ENCODE peak calls at places on chromosome 12, in four cellular contexts. C is GM23338, O is hepatocyte, U is mammary epithelial cell. G is an unnamed sample.

GRCh38 chr12:98259667-98260066 is 255.7 kb upstream of the TMPO start:
- DNase-seq in U (no peak), O (no peak), C (no peak), G (no peak)

GRCh38 chr12:92466391-92467305 is 236.1 kb upstream of the PLEKHG7 start:
- DNase-seq in O (no peak), C (peak; percentile 74), U (no peak), G (no peak)

GRCh38 chr12:57838594-57839302 is 7.8 kb downstream of the CTDSP2 start:
- DNase-seq in O (no peak), C (no peak), U (no peak), G (peak; percentile 48)

GRCh38 chr12:123532808-123533649 is 490 bp downstream of the RILPL1 start:
- DNase-seq in U (peak; percentile 48), O (peak; percentile 55), C (peak; percentile 76), G (peak; percentile 74)

GRCh38 chr12:50764861-50765324 is 992 bp downstream of the ATF1 start:
- DNase-seq in C (no peak), U (peak; percentile 57), O (peak; percentile 58), G (peak; percentile 67)

GRCh38 chr12:128606040-128606439 is 217.7 kb downstream of the SLC15A4 start:
- DNase-seq in O (no peak), U (no peak), C (no peak), G (no peak)

GRCh38 chr12:2374092-2374740 is 321.4 kb downstream of the CACNA1C start:
- DNase-seq in U (no peak), O (no peak), C (no peak), G (peak; percentile 47)

GRCh38 chr12:68319988-68320623 is 12.1 kb downstream of the MDM1 start:
- DNase-seq in O (peak; percentile 58), U (no peak), C (no peak), G (peak; percentile 93)

GRCh38 chr12:57756406-57757341 is 1.8 kb downstream of the MARCHF9 start:
- DNase-seq in O (peak; percentile 75), U (no peak), C (peak; percentile 89), G (no peak)

GRCh38 chr12:92108651-92109050 is 37.0 kb downstream of the BTG1 start:
- DNase-seq in C (peak; percentile 59), O (peak; percentile 10), U (no peak), G (peak; percentile 57)

GRCh38 chr12:90211017-90211416 is 502.4 kb upstream of the ATP2B1 start:
- DNase-seq in U (peak; percentile 77), O (peak; percentile 19), C (no peak), G (peak; percentile 70)

GRCh38 chr12:55829967-55830600 is 697 bp upstream of the DNAJC14 start:
- DNase-seq in U (no peak), C (peak; percentile 77), O (peak; percentile 63), G (no peak)

GRCh38 chr12:39441963-39442894 is 691 bp downstream of the KIF21A start:
- DNase-seq in U (peak; percentile 57), O (peak; percentile 59), C (peak; percentile 37), G (peak; percentile 70)

GRCh38 chr12:96094201-96094600 is 58.8 kb upstream of the LTA4H start:
- DNase-seq in O (no peak), U (peak; percentile 91), C (peak; percentile 76), G (peak; percentile 40)

GRCh38 chr12:16622315-16622714 is 16.4 kb upstream of the LMO3 start:
- DNase-seq in C (no peak), U (no peak), O (no peak), G (no peak)

GRCh38 chr12:52010152-52010622 is 3.4 kb downstream of the TAMALIN start:
- DNase-seq in O (peak; percentile 90), C (peak; percentile 86), U (no peak), G (peak; percentile 72)

GRCh38 chr12:122412851-122413433 is 9.5 kb downstream of the CLIP1 start:
- DNase-seq in U (no peak), C (no peak), O (no peak), G (peak; percentile 20)

GRCh38 chr12:109192358-109192757 is 76.0 kb downstream of the ACACB start:
- DNase-seq in U (peak; percentile 83), O (no peak), C (no peak), G (peak; percentile 88)

GRCh38 chr12:5716221-5716620 is 228.8 kb downstream of the ANO2 start:
- DNase-seq in U (no peak), O (peak; percentile 31), C (no peak), G (peak; percentile 34)

GRCh38 chr12:26678697-26679660 is 154.0 kb downstream of the ITPR2 start:
- DNase-seq in C (peak; percentile 60), O (no peak), U (no peak), G (peak; percentile 68)

GRCh38 chr12:127363392-127363791 is 903.6 kb upstream of the TMEM132C start:
- DNase-seq in C (peak; percentile 59), O (no peak), U (peak; percentile 31), G (peak; percentile 41)

GRCh38 chr12:108310489-108310888 is 28.6 kb downstream of the CMKLR1 start:
- DNase-seq in C (peak; percentile 23), U (no peak), O (peak; percentile 38), G (no peak)

GRCh38 chr12:9367828-9368227 is 159.6 kb upstream of the PZP start:
- DNase-seq in C (no peak), O (no peak), U (no peak), G (no peak)

GRCh38 chr12:54287316-54288157 is 7.0 kb downstream of the HNRNPA1 start:
- DNase-seq in C (peak; percentile 32), O (no peak), U (no peak), G (peak; percentile 7)

GRCh38 chr12:122749569-122750332 is 2.9 kb upstream of the DENR start:
- DNase-seq in U (no peak), O (no peak), C (peak; percentile 70), G (no peak)

GRCh38 chr12:44780221-44780770 is 95.8 kb downstream of the NELL2 start:
- DNase-seq in U (no peak), C (no peak), O (no peak), G (no peak)

GRCh38 chr12:53985900-53986685 is 1.1 kb downstream of the HOXC10 start:
- DNase-seq in U (no peak), C (peak; percentile 67), O (no peak), G (peak; percentile 64)

GRCh38 chr12:107320929-107321618 is 227.7 kb upstream of the CRY1 start:
- DNase-seq in U (peak; percentile 84), O (peak; percentile 53), C (peak; percentile 82), G (peak; percentile 47)

GRCh38 chr12:6020930-6021329 is 75.9 kb upstream of the ANO2 start:
- DNase-seq in O (no peak), U (no peak), C (no peak), G (no peak)

GRCh38 chr12:114933428-114934160 is 249.6 kb upstream of the TBX3 start:
- DNase-seq in U (peak; percentile 83), O (peak; percentile 44), C (no peak), G (peak; percentile 95)

GRCh38 chr12:104181313-104181712 is 34.3 kb upstream of the TXNRD1 start:
- DNase-seq in U (peak; percentile 68), C (no peak), O (no peak), G (peak; percentile 47)

GRCh38 chr12:119649202-119649808 is 18.6 kb upstream of the PRKAB1 start:
- DNase-seq in C (peak; percentile 56), U (no peak), O (no peak), G (peak; percentile 25)
- H2AFZ ChIP-seq in C (no peak overlapping the region), U (no peak overlapping the region), O (no peak overlapping the region), G (no peak overlapping the region)

DNA sequence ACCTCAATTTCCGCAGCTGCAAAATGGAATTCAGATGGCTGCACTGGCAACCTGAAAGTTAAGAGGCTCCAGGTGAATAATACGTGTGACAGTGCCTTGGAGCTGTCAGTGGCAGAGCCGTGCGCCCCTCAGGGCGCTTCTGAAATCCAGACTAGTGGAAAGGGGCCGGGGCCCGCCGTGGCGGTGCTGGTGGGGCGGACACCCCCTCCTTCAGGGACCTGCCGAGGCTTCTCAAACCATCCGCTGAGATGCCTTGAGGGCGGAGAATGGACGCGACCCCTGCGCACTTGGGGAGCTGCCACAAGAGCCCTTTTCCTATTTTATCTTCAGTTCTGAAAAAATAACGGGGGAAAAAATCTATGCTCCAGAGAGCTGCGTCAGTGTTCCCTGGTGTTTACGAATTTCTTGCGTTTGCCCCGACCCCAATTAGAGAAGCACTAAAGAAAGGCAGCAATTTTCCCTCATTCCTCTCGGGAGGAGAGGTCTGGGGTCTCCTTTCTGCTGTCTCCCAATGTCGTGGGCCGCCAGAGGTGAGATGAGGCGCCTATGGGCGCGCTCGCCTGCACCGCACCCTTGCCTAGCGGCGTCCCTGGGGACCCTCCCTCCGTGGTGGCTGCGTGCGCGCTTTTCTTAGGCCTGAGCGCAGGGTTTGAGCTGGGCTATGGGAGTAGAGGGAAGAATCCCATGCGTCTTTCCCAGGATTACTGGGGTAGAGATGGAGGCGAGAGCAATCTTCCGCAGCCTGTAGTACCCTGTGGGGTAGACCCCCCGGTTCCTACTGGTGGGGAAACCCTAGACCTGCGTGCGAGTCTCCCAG is 2.2 kb downstream of the NOS1 start:
- DNase-seq in O (no peak), C (peak; percentile 21), U (no peak), G (no peak)
- TF ChIP-seq EZH2 in O (no peak), C (peak; percentile 76), U (no peak), G (no peak)

DNA sequence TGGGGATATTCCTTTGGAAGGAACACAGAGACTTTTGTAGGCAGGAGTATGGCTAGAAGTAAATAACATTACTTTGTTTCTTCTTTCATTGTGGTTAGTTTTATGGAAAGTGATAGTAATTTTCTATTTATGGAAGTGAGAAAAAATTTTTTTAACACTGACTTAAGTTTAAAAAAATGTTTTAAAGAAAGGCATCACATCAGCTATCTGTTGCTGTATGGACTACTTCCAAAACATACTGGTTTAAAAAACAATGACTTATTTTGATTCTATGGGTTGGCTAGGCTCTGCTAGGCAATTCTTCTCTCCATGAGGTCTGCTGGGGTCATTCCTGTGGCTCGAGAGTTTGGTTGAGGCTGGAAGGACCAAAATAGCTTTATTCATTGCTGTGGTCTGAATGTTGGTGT is 31.7 kb upstream of the SLC38A2 start:
- DNase-seq in O (no peak), C (no peak), U (no peak), G (peak; percentile 72)
- H3K4me1 ChIP-seq in O (peaks cover 26% of the 10 kb centered on the region), C (peaks cover 26% of the 10 kb centered on the region), U (peaks cover 18% of the 10 kb centered on the region), G (peaks cover 70% of the 10 kb centered on the region)

GRCh38 chr12:62170241-62170640 is 90.0 kb upstream of the USP15 start:
- DNase-seq in C (no peak), O (no peak), U (no peak), G (no peak)

GRCh38 chr12:62163368-62163767 is 96.8 kb upstream of the USP15 start:
- DNase-seq in C (no peak), O (no peak), U (no peak), G (no peak)

GRCh38 chr12:62164036-62164435 is 96.2 kb upstream of the USP15 start:
- DNase-seq in O (no peak), U (no peak), C (no peak), G (no peak)

GRCh38 chr12:62162214-62162613 is 98.0 kb upstream of the USP15 start:
- DNase-seq in U (no peak), C (no peak), O (no peak), G (no peak)

GRCh38 chr12:62166525-62166924 is 93.7 kb upstream of the USP15 start:
- DNase-seq in U (no peak), O (no peak), C (no peak), G (peak; percentile 69)
- H2AFZ ChIP-seq in U (no peak overlapping the region), O (no peak overlapping the region), C (no peak overlapping the region), G (no peak overlapping the region)